ENCODE peak calls at places on chromosomes 6 and 20, in six cellular contexts. C is upper lobe of right lung, Y is GM20000, N is Calu3, E is IMR-90, S is cardiac fibroblast. K is an unnamed sample.

GRCh38 chr20:32509639-32510066 is 75.5 kb downstream of the NOL4L start:
- DNase-seq in N (no peak), C (no peak), S (no peak), E (peak; percentile 54), Y (peak; percentile 45), K (no peak)

GRCh38 chr6:160133441-160134336 is 12.1 kb downstream of the SLC22A1 start:
- DNase-seq in C (peak; percentile 51), S (no peak), E (no peak), N (no peak), Y (no peak), K (no peak)

GRCh38 chr6:77403424-77403823 is 59.9 kb downstream of the HTR1B start:
- DNase-seq in C (no peak), Y (no peak), N (no peak), E (peak; percentile 55), S (peak; percentile 46), K (no peak)

GRCh38 chr6:35599761-35600658 is 87.3 kb upstream of the TULP1 start:
- DNase-seq in E (peak; percentile 48), N (no peak), S (no peak), C (no peak), Y (no peak), K (no peak)

GRCh38 chr20:38146628-38147027 is 18.4 kb downstream of the TGM2 start:
- DNase-seq in S (no peak), Y (no peak), C (no peak), N (no peak), E (no peak), K (no peak)

GRCh38 chr6:74289881-74290280 is 593.9 kb downstream of the CD109 start:
- DNase-seq in C (no peak), Y (no peak), E (peak; percentile 97), S (no peak), N (no peak), K (no peak)

GRCh38 chr6:154433477-154434241 is 76.8 kb downstream of the CNKSR3 start:
- DNase-seq in N (no peak), E (no peak), C (no peak), Y (no peak), S (no peak), K (no peak)

GRCh38 chr6:66526061-66526460 is 819.0 kb upstream of the EYS start:
- DNase-seq in C (no peak), N (no peak), E (no peak), S (no peak), Y (no peak), K (no peak)

GRCh38 chr6:144195671-144196070 is 45.4 kb downstream of the STX11 start:
- DNase-seq in E (peak; percentile 62), N (peak; percentile 22), Y (no peak), C (no peak), S (peak; percentile 33), K (no peak)

GRCh38 chr6:43247115-43247999 is 4.1 kb downstream of the TTBK1 start:
- DNase-seq in C (peak; percentile 93), S (peak; percentile 35), Y (peak; percentile 97), N (peak; percentile 94), E (peak; percentile 13), K (peak; percentile 78)

GRCh38 chr6:30912746-30913520 is 1.1 kb upstream of the VARS2 start:
- DNase-seq in Y (no peak), C (no peak), N (no peak), E (no peak), S (no peak), K (no peak)

DNA sequence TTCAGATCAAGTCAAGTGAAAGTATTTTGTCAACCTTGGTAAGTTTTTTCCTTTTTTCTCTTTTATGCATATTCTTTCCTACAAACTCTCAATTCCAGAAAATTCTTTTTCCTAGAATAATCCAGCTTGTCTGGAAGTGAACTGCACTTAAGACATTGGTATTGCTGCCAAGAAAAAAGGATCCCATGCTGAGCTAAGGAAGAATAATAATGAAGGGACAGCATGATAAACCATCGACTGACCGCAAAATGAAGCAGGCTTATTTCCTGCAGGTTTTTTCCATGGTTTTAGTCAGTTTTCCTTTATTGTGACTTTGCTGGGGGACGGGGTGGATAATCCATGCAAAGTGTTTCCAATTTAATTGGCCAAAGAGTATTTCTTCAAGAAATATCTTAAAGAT is 857.6 kb upstream of the SLC35B3 start:
- DNase-seq in E (peak; percentile 16), C (no peak), N (no peak), S (peak; percentile 1), Y (no peak), K (no peak)
- TF ChIP-seq CTCF in E (no peak), C (no peak), N (no peak), S (no peak), Y (no peak), K (no peak)

GRCh38 chr20:23492292-23492691 is 1.4 kb downstream of the CST8 start:
- DNase-seq in S (no peak), Y (peak; percentile 32), C (no peak), N (no peak), E (no peak), K (no peak)
- TF ChIP-seq CTCF in S (no peak), Y (no peak), C (no peak), N (no peak), E (no peak), K (no peak)

GRCh38 chr6:105536961-105537360 is 134.1 kb upstream of the PREP start:
- DNase-seq in N (no peak), Y (no peak), E (no peak), C (no peak), S (no peak), K (no peak)
- TF ChIP-seq CTCF in N (no peak), Y (no peak), E (no peak), C (no peak), S (no peak), K (no peak)

DNA sequence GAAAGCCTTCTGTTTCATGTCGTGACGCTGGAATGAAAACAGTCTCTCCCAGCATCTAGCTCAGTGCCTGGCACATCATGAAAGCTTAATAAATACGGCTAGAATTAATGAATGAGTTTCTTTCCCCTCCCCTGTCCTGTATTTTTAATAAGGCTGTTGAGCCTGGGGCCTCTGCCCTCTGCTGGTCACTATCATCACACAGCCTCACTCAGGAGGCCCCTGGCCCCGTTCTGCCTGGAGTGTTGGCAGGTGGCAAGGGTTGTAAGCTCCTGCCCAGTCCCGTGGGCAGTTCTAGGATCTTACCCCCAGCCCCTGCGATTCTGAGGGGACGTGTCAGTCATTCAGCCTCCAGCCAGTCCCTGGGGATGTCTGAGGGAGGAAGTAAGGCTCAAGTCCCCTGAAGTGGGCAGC is 41.4 kb downstream of the PHACTR3 start:
- DNase-seq in C (no peak), Y (no peak), S (no peak), N (no peak), E (no peak), K (no peak)
- TF ChIP-seq CTCF in C (peak; percentile 15), Y (no peak), S (no peak), N (peak; percentile 37), E (no peak), K (no peak)

K was measured in mesothelial cell of epicardium.